ENCODE peak calls at places on chromosomes 2 and 18, in four cellular contexts. W, J, Q and V are unnamed samples.

GRCh38 chr2:50772607-50773006 is 259.3 kb downstream of the NRXN1 start:
- DNase-seq in W (no peak), J (no peak), Q (no peak), V (no peak)

GRCh38 chr18:33817096-33817495 is 239.1 kb downstream of the ASXL3 start:
- DNase-seq in W (no peak), J (peak; percentile 3), Q (no peak), V (no peak)

GRCh38 chr2:85516649-85517389 is 22.1 kb upstream of the MAT2A start:
- DNase-seq in W (peak; percentile 32), J (no peak), Q (peak; percentile 32), V (no peak)

GRCh38 chr2:219595250-219595649 is 2.4 kb upstream of the STK11IP start:
- DNase-seq in W (peak; percentile 35), J (no peak), Q (peak; percentile 36), V (no peak)

GRCh38 chr2:38539086-38539485 is 63.6 kb downstream of the HNRNPLL start:
- DNase-seq in W (no peak), J (no peak), Q (no peak), V (no peak)

GRCh38 chr2:217090024-217090473 is 230.2 kb upstream of the TNP1 start:
- DNase-seq in W (peak; percentile 11), J (no peak), Q (peak; percentile 35), V (no peak)

GRCh38 chr18:60350150-60350549 is 22.4 kb downstream of the MC4R start:
- DNase-seq in W (no peak), J (no peak), Q (no peak), V (no peak)

GRCh38 chr2:241142063-241142462 is 7.2 kb downstream of the PASK start:
- DNase-seq in W (no peak), J (no peak), Q (no peak), V (no peak)

GRCh38 chr2:189115126-189115525 is 64.4 kb downstream of the COL5A2 start:
- DNase-seq in W (peak; percentile 35), J (no peak), Q (peak; percentile 67), V (no peak)

GRCh38 chr2:118705032-118705431 is 142.4 kb downstream of the EN1 start:
- DNase-seq in W (no peak), J (no peak), Q (no peak), V (no peak)

GRCh38 chr2:228846161-228846560 is 424.9 kb downstream of the PID1 start:
- DNase-seq in W (no peak), J (no peak), Q (no peak), V (no peak)

GRCh38 chr2:241862093-241862492 is 3.4 kb upstream of the PDCD1 start:
- DNase-seq in W (no peak), J (no peak), Q (no peak), V (no peak)

GRCh38 chr2:54439582-54439981 is 16.5 kb upstream of the SPTBN1 start:
- DNase-seq in W (no peak), J (no peak), Q (no peak), V (no peak)

GRCh38 chr2:177239934-177240600 is 24.5 kb downstream of the NFE2L2 start:
- DNase-seq in W (peak; percentile 99), J (no peak), Q (peak; percentile 76), V (no peak)

GRCh38 chr2:113965644-113966043 is 75.8 kb downstream of the ACTR3 start:
- DNase-seq in W (peak; percentile 76), J (no peak), Q (peak; percentile 64), V (no peak)

GRCh38 chr2:143684731-143685364 is 555.6 kb downstream of the ARHGAP15 start:
- DNase-seq in W (no peak), J (no peak), Q (no peak), V (no peak)

GRCh38 chr18:74613390-74613789 is 15.7 kb downstream of the ZNF407 start:
- DNase-seq in W (no peak), J (no peak), Q (no peak), V (no peak)

GRCh38 chr18:2036136-2036535 is 535.2 kb downstream of the METTL4 start:
- DNase-seq in W (no peak), J (no peak), Q (peak; percentile 54), V (no peak)

GRCh38 chr2:72810165-72810564 is 15.7 kb downstream of the EXOC6B start:
- DNase-seq in W (no peak), J (no peak), Q (no peak), V (no peak)

GRCh38 chr18:80104364-80104779 is 4.7 kb upstream of the ADNP2 start:
- DNase-seq in W (no peak), J (no peak), Q (no peak), V (no peak)